ENCODE peak calls at places on chromosome 5, in nine cellular contexts. W is activated T-cell treated with anti-CD3 and anti-CD28 coated beads for 24 hours; I is cardiac muscle cell; L is GM03348; Y is stimulated activated CD4-positive, alpha-beta T cell treated with anti-CD3 and anti-CD28 coated beads, Interleukin-2, amount 100 ng/mL, for 24 hours; T is left cardiac atrium; G is left ventricle myocardium superior; V is GM04503; C is AML-193. A is an unnamed sample.

GRCh38 chr5:139275536-139276297 is 17.8 kb upstream of the MATR3 start:
- DNase-seq in W (no peak), I (no peak), L (no peak), Y (no peak), T (no peak), G (no peak), V (no peak), C (no peak), A (no peak)

GRCh38 chr5:171023508-171023907 is 161.7 kb downstream of the RANBP17 start:
- DNase-seq in W (no peak), I (no peak), L (no peak), Y (no peak), T (no peak), G (no peak), V (no peak), C (no peak), A (no peak)

GRCh38 chr5:180212363-180213255 is 3.6 kb upstream of the RASGEF1C start:
- DNase-seq in W (no peak), I (no peak), L (no peak), Y (no peak), T (no peak), G (no peak), V (no peak), C (no peak), A (no peak)

GRCh38 chr5:100444961-100445360 is 90.2 kb upstream of the FAM174A start:
- DNase-seq in W (no peak), I (no peak), L (no peak), Y (no peak), T (no peak), G (no peak), V (no peak), C (no peak), A (no peak)

GRCh38 chr5:1282139-1282992 is 12.5 kb downstream of the TERT start:
- DNase-seq in W (no peak), I (no peak), L (no peak), Y (no peak), T (no peak), G (peak), V (no peak), C (no peak), A (no peak)

GRCh38 chr5:75639912-75640311 is 28.7 kb downstream of the ANKDD1B start:
- DNase-seq in W (no peak), I (no peak), L (no peak), Y (no peak), T (no peak), G (no peak), V (no peak), C (no peak), A (no peak)

GRCh38 chr5:176740131-176740701 is 70.1 kb upstream of the UNC5A start:
- DNase-seq in W (no peak), I (no peak), L (no peak), Y (no peak), T (no peak), G (no peak), V (no peak), C (no peak), A (no peak)

GRCh38 chr5:90547072-90547536 is 11.5 kb upstream of the ADGRV1 start:
- DNase-seq in W (no peak), I (no peak), L (no peak), Y (no peak), T (no peak), G (no peak), V (no peak), C (no peak), A (no peak)

GRCh38 chr5:139402561-139403158 is 1.2 kb downstream of the SPATA24 start:
- DNase-seq in W (no peak), I (no peak), L (no peak), Y (no peak), T (peak), G (no peak), V (no peak), C (peak), A (no peak)

GRCh38 chr5:1105350-1106265 is 6.3 kb downstream of the SLC12A7 start:
- DNase-seq in W (peak), I (no peak), L (no peak), Y (peak), T (no peak), G (peak), V (no peak), C (peak), A (no peak)

GRCh38 chr5:87268970-87269377 is 1.3 kb downstream of the RASA1 start:
- DNase-seq in W (no peak), I (no peak), L (peak), Y (no peak), T (no peak), G (no peak), V (no peak), C (no peak), A (peak)

GRCh38 chr5:26981750-26982149 is 56.6 kb downstream of the CDH9 start:
- DNase-seq in W (no peak), I (no peak), L (no peak), Y (no peak), T (no peak), G (no peak), V (no peak), C (no peak), A (no peak)

GRCh38 chr5:128074171-128074570 is 9.4 kb upstream of the SLC12A2 start:
- DNase-seq in W (no peak), I (no peak), L (no peak), Y (no peak), T (no peak), G (no peak), V (no peak), C (peak), A (no peak)

GRCh38 chr5:172766287-172767104 is 4.5 kb downstream of the DUSP1 start:
- DNase-seq in W (no peak), I (peak), L (no peak), Y (no peak), T (peak), G (peak), V (peak), C (no peak), A (peak)

GRCh38 chr5:107806705-107807104 is 136.0 kb upstream of the EFNA5 start:
- DNase-seq in W (no peak), I (no peak), L (peak), Y (no peak), T (no peak), G (no peak), V (no peak), C (no peak), A (peak)

GRCh38 chr5:172175263-172175719 is 12.7 kb downstream of the STK10 start:
- DNase-seq in W (peak), I (peak), L (no peak), Y (peak), T (peak), G (peak), V (no peak), C (peak), A (no peak)

GRCh38 chr5:74762599-74762998 is 4.3 kb downstream of the GFM2 start:
- DNase-seq in W (peak), I (no peak), L (peak), Y (no peak), T (no peak), G (no peak), V (peak), C (no peak), A (peak)

GRCh38 chr5:132369471-132370240 is at the start of gene SLC22A5:
- DNase-seq in W (peak), I (peak), L (peak), Y (peak), T (peak), G (peak), V (no peak), C (peak), A (peak)

A was measured in kidney glomerular epithelial cell.